ENCODE peak calls at places on chromosome 19, in ten cellular contexts. One of them, this sample, is unnamed. For H3K36me3, the result is how much of the 10 kb centered on the place peaks cover.

GRCh38 chr19:17333611-17334413 is 843 bp downstream of the ANO8 start:
- DNase-seq in brain microvascular endothelial cell: peak
- DNase-seq in sigmoid colon: no peak
- DNase-seq in BJ: no peak
- DNase-seq in astrocyte: peak
- DNase-seq in uterus: no peak
- DNase-seq in BE2C: no peak
- DNase-seq in esophagus muscularis mucosa: no peak
- DNase-seq in neural progenitor cell: peak
- DNase-seq in heart right ventricle: no peak
- DNase-seq in this sample: peak

GRCh38 chr19:31378404-31378803 is 29.2 kb upstream of the TSHZ3 start:
- DNase-seq in brain microvascular endothelial cell: peak
- DNase-seq in sigmoid colon: no peak
- DNase-seq in BJ: peak
- DNase-seq in astrocyte: peak
- DNase-seq in uterus: peak
- DNase-seq in BE2C: peak
- DNase-seq in esophagus muscularis mucosa: no peak
- DNase-seq in neural progenitor cell: no peak
- DNase-seq in heart right ventricle: no peak
- DNase-seq in this sample: peak

GRCh38 chr19:13103961-13104847 is 1.5 kb upstream of the LYL1 start:
- DNase-seq in brain microvascular endothelial cell: no peak
- DNase-seq in sigmoid colon: peak
- DNase-seq in BJ: no peak
- DNase-seq in astrocyte: no peak
- DNase-seq in uterus: peak
- DNase-seq in BE2C: peak
- DNase-seq in esophagus muscularis mucosa: no peak
- DNase-seq in neural progenitor cell: peak
- DNase-seq in heart right ventricle: peak
- DNase-seq in this sample: no peak

GRCh38 chr19:44278181-44278690 is 18.6 kb downstream of the ZNF233 start:
- DNase-seq in brain microvascular endothelial cell: peak
- DNase-seq in sigmoid colon: no peak
- DNase-seq in BJ: no peak
- DNase-seq in astrocyte: no peak
- DNase-seq in uterus: no peak
- DNase-seq in BE2C: no peak
- DNase-seq in esophagus muscularis mucosa: no peak
- DNase-seq in neural progenitor cell: no peak
- DNase-seq in heart right ventricle: no peak
- DNase-seq in this sample: no peak

GRCh38 chr19:13693933-13694332 is 70.4 kb upstream of the MRI1 start:
- DNase-seq in brain microvascular endothelial cell: no peak
- DNase-seq in sigmoid colon: no peak
- DNase-seq in BJ: no peak
- DNase-seq in astrocyte: no peak
- DNase-seq in uterus: no peak
- DNase-seq in BE2C: no peak
- DNase-seq in esophagus muscularis mucosa: no peak
- DNase-seq in neural progenitor cell: peak
- DNase-seq in heart right ventricle: no peak
- DNase-seq in this sample: no peak

GRCh38 chr19:3075605-3076431 is 13.5 kb upstream of the TLE5 start:
- DNase-seq in brain microvascular endothelial cell: no peak
- DNase-seq in sigmoid colon: no peak
- DNase-seq in BJ: no peak
- DNase-seq in astrocyte: no peak
- DNase-seq in uterus: no peak
- DNase-seq in BE2C: peak
- DNase-seq in esophagus muscularis mucosa: no peak
- DNase-seq in neural progenitor cell: peak
- DNase-seq in heart right ventricle: peak
- DNase-seq in this sample: no peak

GRCh38 chr19:56333506-56333905 is 18.9 kb upstream of the ZSCAN5A start:
- DNase-seq in brain microvascular endothelial cell: peak
- DNase-seq in sigmoid colon: no peak
- DNase-seq in BJ: no peak
- DNase-seq in astrocyte: peak
- DNase-seq in uterus: no peak
- DNase-seq in BE2C: peak
- DNase-seq in esophagus muscularis mucosa: no peak
- DNase-seq in neural progenitor cell: peak
- DNase-seq in heart right ventricle: no peak
- DNase-seq in this sample: no peak

GRCh38 chr19:4732680-4733114 is 9.1 kb upstream of the DPP9 start:
- DNase-seq in brain microvascular endothelial cell: no peak
- DNase-seq in sigmoid colon: peak
- DNase-seq in BJ: no peak
- DNase-seq in astrocyte: no peak
- DNase-seq in uterus: peak
- DNase-seq in BE2C: peak
- DNase-seq in esophagus muscularis mucosa: no peak
- DNase-seq in neural progenitor cell: peak
- DNase-seq in heart right ventricle: no peak
- DNase-seq in this sample: no peak

GRCh38 chr19:51368366-51369282 is at the start of gene CLDND2:
- DNase-seq in brain microvascular endothelial cell: no peak
- DNase-seq in sigmoid colon: no peak
- DNase-seq in BJ: no peak
- DNase-seq in astrocyte: no peak
- DNase-seq in uterus: no peak
- DNase-seq in BE2C: peak
- DNase-seq in esophagus muscularis mucosa: no peak
- DNase-seq in neural progenitor cell: no peak
- DNase-seq in heart right ventricle: no peak
- DNase-seq in this sample: no peak

GRCh38 chr19:35592226-35592625 is 6.3 kb downstream of the PMIS2 start:
- DNase-seq in brain microvascular endothelial cell: no peak
- DNase-seq in sigmoid colon: no peak
- DNase-seq in BJ: no peak
- DNase-seq in astrocyte: peak
- DNase-seq in uterus: no peak
- DNase-seq in BE2C: no peak
- DNase-seq in esophagus muscularis mucosa: no peak
- DNase-seq in neural progenitor cell: peak
- DNase-seq in heart right ventricle: no peak
- DNase-seq in this sample: no peak

GRCh38 chr19:8811315-8812172 is 20.6 kb downstream of the ZNF558 start:
- DNase-seq in brain microvascular endothelial cell: no peak
- DNase-seq in sigmoid colon: no peak
- DNase-seq in BJ: no peak
- DNase-seq in astrocyte: peak
- DNase-seq in uterus: no peak
- DNase-seq in BE2C: no peak
- DNase-seq in esophagus muscularis mucosa: peak
- DNase-seq in neural progenitor cell: no peak
- DNase-seq in heart right ventricle: no peak
- DNase-seq in this sample: no peak

GRCh38 chr19:45791744-45792481 is 732 bp downstream of the DMWD start:
- DNase-seq in brain microvascular endothelial cell: no peak
- DNase-seq in sigmoid colon: no peak
- DNase-seq in BJ: no peak
- DNase-seq in astrocyte: no peak
- DNase-seq in uterus: no peak
- DNase-seq in BE2C: no peak
- DNase-seq in esophagus muscularis mucosa: no peak
- DNase-seq in neural progenitor cell: no peak
- DNase-seq in heart right ventricle: no peak
- DNase-seq in this sample: no peak

GRCh38 chr19:14203258-14203657 is 2.7 kb downstream of the ADGRL1 start:
- DNase-seq in brain microvascular endothelial cell: no peak
- DNase-seq in sigmoid colon: no peak
- DNase-seq in BJ: no peak
- DNase-seq in astrocyte: no peak
- DNase-seq in uterus: no peak
- DNase-seq in BE2C: no peak
- DNase-seq in esophagus muscularis mucosa: no peak
- DNase-seq in neural progenitor cell: no peak
- DNase-seq in heart right ventricle: no peak
- DNase-seq in this sample: no peak

GRCh38 chr19:17448190-17448967 is at the start of gene TMEM221:
- DNase-seq in brain microvascular endothelial cell: no peak
- DNase-seq in sigmoid colon: peak
- DNase-seq in BJ: no peak
- DNase-seq in astrocyte: no peak
- DNase-seq in uterus: peak
- DNase-seq in BE2C: peak
- DNase-seq in esophagus muscularis mucosa: no peak
- DNase-seq in neural progenitor cell: peak
- DNase-seq in heart right ventricle: peak
- DNase-seq in this sample: no peak

GRCh38 chr19:13428352-13428751 is 77.9 kb downstream of the CACNA1A start:
- DNase-seq in brain microvascular endothelial cell: peak
- DNase-seq in sigmoid colon: no peak
- DNase-seq in BJ: no peak
- DNase-seq in astrocyte: no peak
- DNase-seq in uterus: no peak
- DNase-seq in BE2C: peak
- DNase-seq in esophagus muscularis mucosa: no peak
- DNase-seq in neural progenitor cell: no peak
- DNase-seq in heart right ventricle: no peak
- DNase-seq in this sample: no peak

GRCh38 chr19:45171211-45171623 is 6.8 kb downstream of the TRAPPC6A start:
- DNase-seq in brain microvascular endothelial cell: no peak
- DNase-seq in sigmoid colon: no peak
- DNase-seq in BJ: no peak
- DNase-seq in astrocyte: no peak
- DNase-seq in uterus: no peak
- DNase-seq in BE2C: no peak
- DNase-seq in esophagus muscularis mucosa: no peak
- DNase-seq in neural progenitor cell: no peak
- DNase-seq in heart right ventricle: no peak
- DNase-seq in this sample: no peak

GRCh38 chr19:30450101-30450500 is 77.9 kb downstream of the ZNF536 start:
- DNase-seq in brain microvascular endothelial cell: no peak
- DNase-seq in sigmoid colon: peak
- DNase-seq in BJ: no peak
- DNase-seq in astrocyte: peak
- DNase-seq in uterus: peak
- DNase-seq in BE2C: peak
- DNase-seq in esophagus muscularis mucosa: no peak
- DNase-seq in neural progenitor cell: peak
- DNase-seq in heart right ventricle: peak
- DNase-seq in this sample: peak

GRCh38 chr19:49340865-49341718 is 5.9 kb downstream of the CD37 start:
- DNase-seq in brain microvascular endothelial cell: no peak
- DNase-seq in sigmoid colon: peak
- DNase-seq in BJ: no peak
- DNase-seq in astrocyte: no peak
- DNase-seq in uterus: no peak
- DNase-seq in BE2C: no peak
- DNase-seq in esophagus muscularis mucosa: no peak
- DNase-seq in neural progenitor cell: no peak
- DNase-seq in heart right ventricle: no peak
- DNase-seq in this sample: no peak
- H3K36me3 ChIP-seq in brain microvascular endothelial cell: under half
- H3K36me3 ChIP-seq in sigmoid colon: under half
- H3K36me3 ChIP-seq in BJ: under half
- H3K36me3 ChIP-seq in astrocyte: under half
- H3K36me3 ChIP-seq in uterus: under half
- H3K36me3 ChIP-seq in BE2C: under half
- H3K36me3 ChIP-seq in esophagus muscularis mucosa: half or more
- H3K36me3 ChIP-seq in neural progenitor cell: under half
- H3K36me3 ChIP-seq in heart right ventricle: under half
- H3K36me3 ChIP-seq in this sample: under half

GRCh38 chr19:1850809-1851544 is 2.7 kb upstream of the REXO1 start:
- DNase-seq in brain microvascular endothelial cell: no peak
- DNase-seq in sigmoid colon: no peak
- DNase-seq in BJ: no peak
- DNase-seq in astrocyte: no peak
- DNase-seq in uterus: no peak
- DNase-seq in BE2C: no peak
- DNase-seq in esophagus muscularis mucosa: no peak
- DNase-seq in neural progenitor cell: no peak
- DNase-seq in heart right ventricle: no peak
- DNase-seq in this sample: no peak
- TF ChIP-seq CTCF in brain microvascular endothelial cell: peak
- TF ChIP-seq CTCF in sigmoid colon: no peak
- TF ChIP-seq CTCF in BJ: no peak
- TF ChIP-seq CTCF in astrocyte: no peak
- TF ChIP-seq CTCF in uterus: no peak
- TF ChIP-seq CTCF in BE2C: peak
- TF ChIP-seq CTCF in esophagus muscularis mucosa: no peak
- TF ChIP-seq CTCF in neural progenitor cell: no peak
- TF ChIP-seq CTCF in heart right ventricle: no peak
- TF ChIP-seq CTCF in this sample: peak

DNA sequence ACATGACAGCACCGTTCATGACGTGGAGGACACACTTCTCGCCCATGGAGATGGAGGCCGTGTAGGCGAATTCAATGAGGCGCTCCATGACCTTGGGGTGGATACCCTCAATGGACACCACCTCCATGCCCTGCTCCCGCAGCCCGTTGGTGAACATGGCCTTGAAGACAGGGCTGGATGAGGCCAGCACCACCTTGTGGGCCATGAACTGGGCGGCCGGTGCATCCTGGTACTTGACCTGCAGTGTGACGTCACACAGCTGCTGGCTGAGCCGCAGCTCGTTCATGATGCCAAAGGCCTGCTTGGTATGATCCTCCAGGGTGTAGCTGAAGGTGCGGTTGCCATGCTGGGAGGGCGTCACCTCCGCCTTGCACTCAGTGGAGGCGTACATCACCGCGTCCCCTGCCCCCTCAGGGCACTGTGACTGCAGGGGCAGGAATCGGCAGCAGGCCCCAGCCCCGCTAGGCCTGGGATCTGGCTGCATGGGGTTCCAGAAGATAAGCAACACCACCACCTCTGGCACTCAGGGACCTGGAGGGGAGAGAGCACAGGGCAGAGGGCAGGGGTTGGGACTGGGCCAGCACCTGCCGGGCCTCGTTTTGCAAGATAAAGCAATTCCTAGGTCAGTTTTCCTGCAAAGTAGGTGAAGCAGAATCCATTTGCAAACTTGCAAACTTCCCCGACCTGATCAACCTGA is 3.5 kb downstream of the KEAP1 start:
- DNase-seq in brain microvascular endothelial cell: no peak
- DNase-seq in sigmoid colon: no peak
- DNase-seq in BJ: no peak
- DNase-seq in astrocyte: no peak
- DNase-seq in uterus: no peak
- DNase-seq in BE2C: peak
- DNase-seq in esophagus muscularis mucosa: no peak
- DNase-seq in neural progenitor cell: no peak
- DNase-seq in heart right ventricle: no peak
- DNase-seq in this sample: no peak
- H3K4me3 ChIP-seq in brain microvascular endothelial cell: no peak
- H3K4me3 ChIP-seq in sigmoid colon: no peak
- H3K4me3 ChIP-seq in BJ: no peak
- H3K4me3 ChIP-seq in astrocyte: no peak
- H3K4me3 ChIP-seq in uterus: no peak
- H3K4me3 ChIP-seq in BE2C: no peak
- H3K4me3 ChIP-seq in esophagus muscularis mucosa: no peak
- H3K4me3 ChIP-seq in neural progenitor cell: no peak
- H3K4me3 ChIP-seq in heart right ventricle: no peak
- H3K4me3 ChIP-seq in this sample: no peak

GRCh38 chr19:38696733-38697055 is 47.6 kb downstream of the CAPN12 start:
- DNase-seq in brain microvascular endothelial cell: no peak
- DNase-seq in sigmoid colon: no peak
- DNase-seq in BJ: no peak
- DNase-seq in astrocyte: no peak
- DNase-seq in uterus: no peak
- DNase-seq in BE2C: no peak
- DNase-seq in esophagus muscularis mucosa: no peak
- DNase-seq in neural progenitor cell: no peak
- DNase-seq in heart right ventricle: no peak
- DNase-seq in this sample: no peak
- H3K36me3 ChIP-seq in brain microvascular endothelial cell: under half
- H3K36me3 ChIP-seq in sigmoid colon: under half
- H3K36me3 ChIP-seq in BJ: under half
- H3K36me3 ChIP-seq in astrocyte: under half
- H3K36me3 ChIP-seq in uterus: under half
- H3K36me3 ChIP-seq in BE2C: under half
- H3K36me3 ChIP-seq in esophagus muscularis mucosa: under half
- H3K36me3 ChIP-seq in neural progenitor cell: under half
- H3K36me3 ChIP-seq in heart right ventricle: under half
- H3K36me3 ChIP-seq in this sample: under half

This sample was measured in kidney epithelial cell.